ENCODE peak calls at places on chromosomes 4 and X, in four cellular contexts. Z is fibroblast of lung, I is osteoblast, M is mesendoderm. L is an unnamed sample.

GRCh38 chr4:88938138-88938537 is 118.8 kb downstream of the FAM13A start:
- DNase-seq in Z (peak; percentile 94), I (peak; percentile 58), M (peak; percentile 53), L (peak; percentile 80)

GRCh38 chr4:157821814-157822213 is 351.0 kb downstream of the GASK1B start:
- DNase-seq in Z (no peak), I (no peak), M (no peak), L (no peak)

GRCh38 chr4:153418581-153418980 is 47.6 kb upstream of the TMEM131L start:
- DNase-seq in Z (no peak), I (no peak), M (peak; percentile 74), L (no peak)

GRCh38 chr4:53527342-53527741 is 63.9 kb downstream of the LNX1 start:
- DNase-seq in Z (no peak), I (no peak), M (peak; percentile 64), L (no peak)

GRCh38 chr4:133129237-133129636 is 19.9 kb upstream of the PCDH10 start:
- DNase-seq in Z (peak; percentile 73), I (no peak), M (no peak), L (no peak)

GRCh38 chr4:21856754-21857153 is 91.8 kb downstream of the KCNIP4 start:
- DNase-seq in Z (no peak), I (no peak), M (no peak), L (no peak)

GRCh38 chr4:15322016-15322415 is 105.8 kb upstream of the C1QTNF7 start:
- DNase-seq in Z (no peak), I (no peak), M (no peak), L (no peak)

GRCh38 chr4:150078996-150079581 is 844 bp downstream of the DCLK2 start:
- DNase-seq in Z (peak; percentile 52), I (peak; percentile 93), M (peak; percentile 65), L (peak; percentile 19)

GRCh38 chrX:107776649-107777535 is 641 bp upstream of the NCBP2L start:
- DNase-seq in Z (peak; percentile 80), I (peak; percentile 97), M (peak; percentile 94), L (peak; percentile 94)

GRCh38 chrX:74286950-74287349 is 17.0 kb upstream of the ZCCHC13 start:
- DNase-seq in Z (peak; percentile 37), I (no peak), M (no peak), L (peak; percentile 74)

GRCh38 chr4:44563496-44563895 is 87.9 kb downstream of the YIPF7 start:
- DNase-seq in Z (peak; percentile 2), I (no peak), M (no peak), L (peak; percentile 6)

GRCh38 chr4:8440491-8441311 is at the start of the genes ACOX3 and TRMT44:
- DNase-seq in Z (peak; percentile 89), I (peak; percentile 96), M (peak; percentile 96), L (peak; percentile 88)

GRCh38 chr4:74608151-74608949 is 163.4 kb downstream of the AREG start:
- DNase-seq in Z (peak; percentile 67), I (peak; percentile 10), M (peak; percentile 28), L (peak; percentile 73)
- H3K4me2 ChIP-seq in Z (no peak overlapping the region), I (no peak overlapping the region), M (no peak overlapping the region), L (no peak overlapping the region)

DNA sequence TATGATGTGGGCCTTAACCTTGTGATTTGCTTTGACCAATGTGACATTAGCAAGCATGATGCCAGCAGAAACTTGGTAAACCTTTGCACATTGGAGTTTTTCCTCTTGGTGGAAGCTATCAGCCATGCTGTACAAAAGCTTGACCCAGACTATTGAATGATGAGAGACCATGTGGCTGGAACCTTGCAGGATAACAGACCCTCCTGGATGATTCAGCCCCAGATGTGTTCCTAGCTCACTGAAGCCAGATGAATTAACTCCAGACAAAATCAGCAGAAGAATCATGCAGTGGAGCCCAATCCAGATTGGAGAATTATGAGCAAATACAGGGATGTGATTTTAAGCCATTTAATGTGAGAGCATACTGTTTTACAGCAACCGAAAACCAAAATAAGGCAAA is 16.8 kb downstream of the SPARCL1 start:
- DNase-seq in Z (no peak), I (no peak), M (no peak), L (no peak)
- H3K4me3 ChIP-seq in Z (no peak overlapping the region), I (no peak overlapping the region), M (no peak overlapping the region), L (no peak overlapping the region)

GRCh38 chr4:76984127-76984526 is 34.6 kb downstream of the SEPTIN11 start:
- DNase-seq in Z (peak; percentile 59), I (no peak), M (peak; percentile 49), L (peak; percentile 21)

GRCh38 chr4:76981649-76982048 is 32.1 kb downstream of the SEPTIN11 start:
- DNase-seq in Z (no peak), I (no peak), M (no peak), L (no peak)

GRCh38 chr4:76984788-76985211 is 35.2 kb downstream of the SEPTIN11 start:
- DNase-seq in Z (peak; percentile 100), I (peak; percentile 83), M (peak; percentile 78), L (peak; percentile 61)

GRCh38 chr4:76980280-76980679 is 30.7 kb downstream of the SEPTIN11 start:
- DNase-seq in Z (no peak), I (no peak), M (no peak), L (no peak)

DNA sequence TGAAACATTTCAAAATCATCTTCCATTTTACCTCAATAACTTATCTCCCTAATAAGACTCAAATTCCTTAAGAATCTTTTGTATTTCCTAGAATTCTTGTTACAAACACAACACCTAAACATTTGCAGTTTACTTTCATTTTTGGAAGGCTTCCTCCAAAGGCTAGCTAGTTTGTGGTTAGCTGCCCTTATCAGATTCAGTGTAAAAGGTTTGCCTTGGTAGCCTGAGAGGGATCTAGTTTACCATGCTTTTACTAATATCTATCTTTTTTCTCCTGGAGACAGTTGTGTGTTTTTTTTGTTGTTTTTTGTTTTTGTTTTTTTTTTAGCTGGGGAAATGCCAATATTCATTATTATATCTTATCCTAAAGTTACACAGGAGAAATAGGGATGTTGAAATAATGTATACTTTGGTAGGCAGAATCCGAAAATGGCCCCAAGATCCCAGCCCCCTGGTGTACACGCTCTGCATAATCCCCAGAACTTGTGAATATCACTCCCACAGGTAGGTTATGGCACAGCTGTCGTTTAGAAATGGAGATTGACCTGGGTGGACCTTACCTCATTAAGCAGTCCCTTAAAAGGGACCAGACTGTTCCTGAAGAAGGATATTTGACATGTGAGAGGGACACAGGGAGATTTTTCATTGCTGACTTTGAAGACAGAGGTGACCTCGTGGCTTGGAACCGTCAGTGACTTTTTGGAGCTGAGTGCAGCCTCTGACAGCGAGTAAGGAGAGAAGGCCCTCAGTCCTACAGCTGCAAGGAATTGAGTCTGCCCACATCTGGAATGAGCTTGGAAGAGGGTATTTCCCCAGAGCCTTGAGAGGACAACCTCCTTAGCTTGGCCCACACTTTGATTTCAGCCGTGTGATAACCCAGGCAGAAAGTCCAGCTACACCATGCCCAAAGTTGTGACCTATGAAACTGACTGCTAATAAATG is 33.4 kb downstream of the SEPTIN11 start:
- DNase-seq in Z (peak; percentile 64), I (no peak), M (no peak), L (no peak)
- H3K4me2 ChIP-seq in Z (no peak overlapping the region), I (peak overlapping the region; percentile 41), M (no peak overlapping the region), L (peak overlapping the region; percentile 23)

GRCh38 chr4:185713272-185713671 is 98.7 kb downstream of the SORBS2 start:
- DNase-seq in Z (peak; percentile 63), I (no peak), M (peak; percentile 35), L (no peak)

GRCh38 chr4:185717018-185717726 is 94.8 kb downstream of the SORBS2 start:
- DNase-seq in Z (no peak), I (no peak), M (no peak), L (no peak)

GRCh38 chr4:185718578-185719492 is 93.2 kb downstream of the SORBS2 start:
- DNase-seq in Z (no peak), I (no peak), M (no peak), L (no peak)

GRCh38 chr4:185713731-185714130 is 98.3 kb downstream of the SORBS2 start:
- DNase-seq in Z (no peak), I (no peak), M (no peak), L (no peak)

DNA sequence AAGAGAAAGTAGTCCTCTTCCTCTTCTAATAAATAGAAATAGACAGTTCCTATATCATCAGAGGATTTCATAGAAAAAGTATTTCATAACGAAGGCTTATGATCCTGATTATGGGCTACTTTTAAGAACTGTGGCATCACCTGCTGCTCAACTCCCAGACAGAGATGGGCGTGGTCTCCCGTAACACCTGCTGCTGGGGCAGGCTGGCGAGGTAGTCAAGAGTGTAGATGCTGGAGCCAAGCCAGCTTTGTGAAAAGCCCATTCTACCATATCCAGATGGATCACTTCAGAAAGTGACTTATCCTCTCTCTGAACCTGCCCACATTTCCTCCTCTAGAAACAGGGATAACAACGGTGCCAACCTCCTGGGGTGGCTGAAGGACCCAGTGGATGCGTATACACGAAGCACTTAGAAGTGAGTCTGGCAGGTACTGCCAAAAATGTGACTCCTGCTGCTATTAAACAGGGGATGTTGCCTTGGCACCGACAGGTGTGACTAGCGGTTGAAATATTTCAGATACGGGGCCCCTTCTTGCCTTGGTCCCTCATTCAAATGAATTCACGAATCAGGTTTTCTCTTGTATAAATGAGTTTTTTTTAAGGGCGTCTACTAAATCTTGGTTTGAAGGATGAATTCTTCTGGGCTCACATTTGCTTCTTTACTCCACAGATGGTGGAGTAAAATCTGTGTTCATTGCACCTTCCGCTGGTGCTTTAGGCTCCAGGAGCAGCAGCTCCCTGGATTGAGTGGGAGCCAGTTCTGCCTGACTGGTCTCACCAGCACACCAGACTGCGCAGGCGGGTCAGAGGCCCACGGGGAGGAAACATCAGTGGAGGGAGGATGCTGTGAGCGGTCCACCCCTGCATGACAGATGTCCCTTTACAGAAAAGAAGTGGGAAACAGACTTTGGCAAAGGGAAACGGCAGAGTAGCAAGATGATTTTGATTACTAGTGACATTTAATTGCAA is 95.7 kb downstream of the SORBS2 start:
- DNase-seq in Z (no peak), I (no peak), M (no peak), L (no peak)
- H3K4me3 ChIP-seq in Z (no peak overlapping the region), I (no peak overlapping the region), M (no peak overlapping the region), L (no peak overlapping the region)

GRCh38 chr4:72951628-72952027 is 117.9 kb downstream of the COX18 start:
- DNase-seq in Z (peak; percentile 78), I (no peak), M (no peak), L (peak; percentile 91)

GRCh38 chr4:72951147-72951546 is 118.4 kb downstream of the COX18 start:
- DNase-seq in Z (peak; percentile 8), I (no peak), M (peak; percentile 75), L (peak; percentile 42)

GRCh38 chr4:72959411-72959810 is 110.1 kb downstream of the COX18 start:
- DNase-seq in Z (no peak), I (no peak), M (no peak), L (no peak)

DNA sequence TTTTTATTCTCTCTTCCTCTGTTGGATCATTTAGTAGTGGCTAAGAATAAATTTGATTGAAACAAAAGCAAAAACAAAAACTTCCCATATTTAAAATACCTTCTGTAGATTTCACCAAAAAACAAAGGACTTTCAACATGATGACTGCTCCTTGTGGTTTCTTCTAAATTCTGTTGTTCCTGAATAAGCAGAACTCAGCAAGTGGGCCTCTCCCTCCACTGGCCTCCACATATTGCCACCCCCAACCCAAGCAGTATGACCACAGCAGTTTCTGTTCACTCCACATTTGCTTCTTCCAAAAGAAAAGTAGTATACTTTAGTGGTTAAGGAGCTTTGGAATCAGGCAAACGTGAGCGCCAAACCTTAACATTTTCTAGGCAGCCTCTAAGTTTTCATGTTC is 114.7 kb downstream of the COX18 start:
- DNase-seq in Z (peak; percentile 73), I (peak; percentile 22), M (no peak), L (no peak)
- H3K4me2 ChIP-seq in Z (no peak overlapping the region), I (no peak overlapping the region), M (no peak overlapping the region), L (no peak overlapping the region)

GRCh38 chr4:124710253-124710849 is 2.2 kb downstream of the ANKRD50 start:
- DNase-seq in Z (peak; percentile 41), I (peak; percentile 57), M (peak; percentile 7), L (peak; percentile 19)
- H3K4me3 ChIP-seq in Z (peak overlapping the region; percentile 78), I (peak overlapping the region; percentile 85), M (no peak overlapping the region), L (peak overlapping the region; percentile 92)

L was measured in PC-3.